ENCODE peak calls at places on chromosomes 3 and 15, in seven cellular contexts. G, F, N, A, P, Y and Z are unnamed samples.

GRCh38 chr3:17775073-17775472 is 32.6 kb upstream of the TBC1D5 start:
- DNase-seq in F (no peak), P (no peak), Y (no peak), A (no peak), N (no peak), G (no peak), Z (no peak)

GRCh38 chr3:90062018-90062417 is 954.6 kb downstream of the EPHA3 start:
- DNase-seq in N (peak), P (no peak), A (no peak), G (peak), Y (no peak), F (peak), Z (no peak)

GRCh38 chr3:183306798-183307671 is 54.0 kb downstream of the B3GNT5 start:
- DNase-seq in A (no peak), G (peak), F (peak), P (no peak), Y (no peak), N (peak), Z (no peak)

GRCh38 chr3:86991840-86992430 is 986 bp upstream of the VGLL3 start:
- DNase-seq in A (no peak), F (peak), G (peak), N (no peak), P (no peak), Y (no peak), Z (no peak)

GRCh38 chr3:72338942-72339749 is 509.1 kb downstream of the SHQ1 start:
- DNase-seq in Y (no peak), N (no peak), F (peak), G (peak), P (peak), A (no peak), Z (no peak)

GRCh38 chr3:129888739-129889138 is 4.8 kb downstream of the TMCC1 start:
- DNase-seq in G (peak), N (no peak), A (no peak), P (peak), Y (no peak), F (peak), Z (no peak)

GRCh38 chr15:60871731-60872130 is 357.4 kb downstream of the RORA start:
- DNase-seq in N (no peak), Y (no peak), F (peak), P (no peak), A (no peak), G (peak), Z (no peak)

GRCh38 chr15:96047255-96047931 is 283.1 kb upstream of the NR2F2 start:
- DNase-seq in Y (no peak), G (peak), A (no peak), F (peak), P (peak), N (no peak), Z (no peak)

GRCh38 chr3:156723182-156723619 is 48.8 kb downstream of the TIPARP start:
- DNase-seq in A (no peak), F (peak), N (no peak), G (no peak), Y (no peak), P (no peak), Z (no peak)

GRCh38 chr3:165185707-165186327 is 10.4 kb downstream of the SLITRK3 start:
- DNase-seq in P (peak), A (peak), F (peak), N (peak), Y (no peak), G (peak), Z (peak)

GRCh38 chr3:172512363-172512762 is 10.9 kb downstream of the TNFSF10 start:
- DNase-seq in Y (no peak), P (peak), G (peak), A (no peak), F (no peak), N (no peak), Z (no peak)

GRCh38 chr3:70000028-70000410 is 486 bp downstream of the SAMMSON start:
- DNase-seq in G (peak), Y (no peak), A (peak), N (no peak), F (no peak), P (no peak), Z (no peak)

GRCh38 chr3:24519368-24520100 is 24.9 kb upstream of the THRB start:
- DNase-seq in N (peak), G (peak), F (no peak), A (peak), Y (no peak), P (no peak), Z (no peak)

GRCh38 chr15:28960979-28961378 is 75.2 kb downstream of the APBA2 start:
- DNase-seq in F (peak), P (no peak), G (peak), N (peak), Y (no peak), A (no peak), Z (no peak)

GRCh38 chr3:10557783-10558373 is 52.5 kb upstream of the ATP2B2 start:
- DNase-seq in N (no peak), A (peak), P (no peak), Y (no peak), G (no peak), F (peak), Z (no peak)

GRCh38 chr3:123642182-123642956 is 57.5 kb upstream of the HACD2 start:
- DNase-seq in G (peak), N (peak), A (peak), F (peak), P (peak), Y (peak), Z (peak)

GRCh38 chr3:141682921-141683320 is 55.2 kb upstream of the RNF7 start:
- DNase-seq in F (no peak), Y (no peak), G (no peak), P (no peak), N (no peak), A (no peak), Z (no peak)

GRCh38 chr3:71989165-71989564 is 204.2 kb upstream of the PROK2 start:
- DNase-seq in Y (no peak), A (no peak), F (peak), G (peak), N (peak), P (no peak), Z (no peak)

GRCh38 chr15:77607111-77607893 is 25.4 kb downstream of the LINGO1 start:
- DNase-seq in Y (no peak), P (no peak), N (peak), A (no peak), F (peak), G (peak), Z (no peak)

GRCh38 chr3:71064288-71064975 is 519.1 kb downstream of the FOXP1 start:
- DNase-seq in F (peak), P (peak), N (peak), G (peak), A (no peak), Y (no peak), Z (peak)

GRCh38 chr3:37751967-37752660 is 109.6 kb upstream of the CTDSPL start:
- DNase-seq in G (no peak), P (peak), F (no peak), N (no peak), A (no peak), Y (no peak), Z (no peak)

GRCh38 chr15:82805994-82806406 is at the start of gene FSD2:
- DNase-seq in Y (no peak), N (peak), G (peak), A (no peak), F (no peak), P (no peak), Z (no peak)

GRCh38 chr3:117842086-117842485 is 1132.5 kb downstream of the TUSC7 start:
- DNase-seq in Y (no peak), G (no peak), F (no peak), P (no peak), A (no peak), N (no peak), Z (no peak)

GRCh38 chr3:99670556-99670950 is 32.2 kb downstream of the COL8A1 start:
- DNase-seq in P (no peak), N (no peak), A (no peak), F (no peak), G (no peak), Y (no peak), Z (no peak)

GRCh38 chr15:73593278-73594074 is 39.7 kb downstream of the NPTN start:
- DNase-seq in F (peak), Y (no peak), N (no peak), P (no peak), G (peak), A (no peak), Z (no peak)

GRCh38 chr15:83275412-83275811 is 9.1 kb downstream of the BNC1 start:
- DNase-seq in P (no peak), N (peak), Y (no peak), F (no peak), A (no peak), G (no peak), Z (no peak)

GRCh38 chr3:37800022-37800493 is 61.6 kb upstream of the CTDSPL start:
- DNase-seq in N (peak), P (no peak), Y (no peak), G (peak), A (no peak), F (peak), Z (no peak)

GRCh38 chr3:19146685-19147650 is 1.3 kb upstream of the KCNH8 start:
- DNase-seq in G (peak), P (peak), A (peak), N (peak), Y (peak), F (peak), Z (peak)

GRCh38 chr3:178342111-178342510 is 194.1 kb upstream of the KCNMB2 start:
- DNase-seq in G (no peak), A (no peak), Y (no peak), N (peak), P (no peak), F (no peak), Z (no peak)

GRCh38 chr3:126971891-126972351 is 11.0 kb upstream of the PLXNA1 start:
- DNase-seq in G (peak), Y (no peak), A (peak), N (peak), F (peak), P (peak), Z (no peak)

GRCh38 chr3:56593455-56594158 is 36.6 kb downstream of the CCDC66 start:
- DNase-seq in P (no peak), G (no peak), F (no peak), A (no peak), N (no peak), Y (no peak), Z (no peak)

DNA sequence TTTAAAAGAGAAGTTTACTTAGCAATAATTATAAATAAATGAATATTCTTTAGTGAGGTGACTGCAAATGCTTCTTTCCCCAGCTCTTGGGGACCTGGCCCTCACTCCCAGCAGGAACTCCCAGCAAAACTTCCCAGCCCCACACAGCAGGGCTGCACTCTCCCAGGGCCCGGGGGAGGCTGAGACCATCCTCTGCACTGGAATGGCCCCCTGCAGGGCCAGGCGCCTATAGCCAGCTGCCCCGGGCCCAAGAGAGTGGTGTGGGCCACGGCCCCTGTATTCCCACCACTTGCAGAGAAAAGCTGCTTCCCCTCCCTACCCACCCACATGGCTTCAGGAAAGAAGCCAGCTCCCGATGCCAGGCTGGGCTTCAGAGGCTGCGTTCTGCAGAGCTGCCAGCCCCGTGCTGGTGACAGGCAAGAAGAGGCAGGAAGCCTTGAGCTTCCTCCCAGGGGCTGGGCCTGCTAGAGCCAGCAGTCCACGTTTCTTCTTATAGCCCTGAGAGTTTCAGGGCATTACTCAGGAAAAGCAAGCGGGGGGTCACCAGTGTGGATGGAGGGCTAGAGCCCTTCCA is 20.0 kb downstream of the IDH2 start:
- DNase-seq in F (no peak), N (peak), P (no peak), Y (no peak), A (no peak), G (no peak), Z (no peak)
- H3K23ac ChIP-seq in F (no peak), N (no peak), P (no peak), Y (no peak), A (no peak), G (no peak), Z (no peak)

GRCh38 chr15:67183443-67184169 is 70.9 kb downstream of the AAGAB start:
- DNase-seq in A (peak), Y (no peak), F (peak), N (no peak), P (no peak), G (no peak), Z (no peak)

GRCh38 chr15:67184208-67184925 is 70.1 kb downstream of the AAGAB start:
- DNase-seq in A (no peak), G (no peak), N (no peak), Y (no peak), F (no peak), P (no peak), Z (no peak)

GRCh38 chr15:67185621-67186225 is 68.7 kb downstream of the AAGAB start:
- DNase-seq in F (no peak), P (no peak), N (no peak), G (no peak), Y (no peak), A (no peak), Z (no peak)

GRCh38 chr15:67186226-67186649 is 68.2 kb downstream of the AAGAB start:
- DNase-seq in A (no peak), Y (no peak), P (no peak), F (no peak), G (no peak), N (no peak), Z (no peak)

DNA sequence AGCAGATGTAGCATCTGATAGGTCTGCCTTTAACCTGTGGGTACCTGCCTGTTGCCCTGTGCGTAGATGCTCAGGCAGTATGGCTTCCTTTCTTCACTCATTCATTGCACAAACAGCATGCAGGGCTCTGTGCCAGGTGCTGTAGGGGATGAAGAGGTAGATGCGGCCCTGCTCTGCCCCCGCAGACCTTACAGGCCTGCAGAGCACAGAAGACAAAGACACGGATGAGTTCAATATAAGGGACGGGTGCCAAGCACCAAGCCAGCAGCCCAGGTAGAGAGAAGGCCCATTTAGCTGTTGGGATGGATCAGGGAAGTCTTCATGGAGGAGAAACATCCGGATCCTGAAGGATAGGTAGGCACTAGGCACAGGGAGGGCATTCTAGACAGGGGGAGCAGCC is 69.4 kb downstream of the AAGAB start:
- DNase-seq in P (no peak), G (no peak), A (no peak), N (no peak), Y (no peak), F (no peak), Z (no peak)
- H4K8ac ChIP-seq in P (no peak), G (no peak), A (no peak), N (no peak), Y (no peak), F (peak), Z (no peak)

GRCh38 chr3:110243081-110243480 is 828.5 kb upstream of the NECTIN3 start:
- DNase-seq in N (no peak), Y (no peak), A (no peak), F (peak), P (no peak), G (peak), Z (no peak)

GRCh38 chr3:110234831-110235230 is 836.8 kb upstream of the NECTIN3 start:
- DNase-seq in A (no peak), Y (no peak), N (no peak), G (no peak), P (peak), F (peak), Z (no peak)

GRCh38 chr3:110237091-110237615 is 834.5 kb upstream of the NECTIN3 start:
- DNase-seq in G (no peak), Y (no peak), A (no peak), N (peak), P (peak), F (no peak), Z (no peak)
- H3K23ac ChIP-seq in G (no peak), Y (no peak), A (no peak), N (no peak), P (no peak), F (no peak), Z (no peak)

GRCh38 chr3:188671941-188672340 is 499.8 kb upstream of the TPRG1 start:
- DNase-seq in A (no peak), F (no peak), G (peak), N (no peak), Y (no peak), P (no peak), Z (no peak)
- H4K8ac ChIP-seq in A (no peak), F (no peak), G (no peak), N (no peak), Y (no peak), P (no peak), Z (no peak)